ENCODE peak calls at places on chromosome 17, in five cellular contexts. A, J, Z, Y and U are unnamed samples.

GRCh38 chr17:37541880-37542675 is 52.4 kb downstream of the DUSP14 start:
- DNase-seq in A (peak; percentile 62), Y (no peak), Z (no peak), J (peak; percentile 79), U (peak; percentile 83)

GRCh38 chr17:41500131-41500911 is 5.1 kb downstream of the KRT13 start:
- DNase-seq in A (peak; percentile 38), J (peak; percentile 63), Y (peak; percentile 44), Z (no peak), U (peak; percentile 76)

GRCh38 chr17:27158390-27158789 is 135.5 kb upstream of the WSB1 start:
- DNase-seq in Z (no peak), J (no peak), A (no peak), Y (no peak), U (no peak)

GRCh38 chr17:34135841-34136240 is 119.2 kb upstream of the CCL2 start:
- DNase-seq in J (peak; percentile 64), A (no peak), Y (peak; percentile 33), Z (no peak), U (no peak)

GRCh38 chr17:7982666-7983065 is 19.7 kb upstream of the GUCY2D start:
- DNase-seq in A (no peak), J (no peak), Z (no peak), Y (no peak), U (peak; percentile 14)

GRCh38 chr17:35212668-35213067 is 18.5 kb upstream of the SLC35G3 start:
- DNase-seq in Y (no peak), A (no peak), Z (no peak), J (no peak), U (no peak)

GRCh38 chr17:36899250-36900129 is 37.8 kb upstream of the LHX1 start:
- DNase-seq in Z (no peak), J (peak; percentile 70), A (no peak), Y (no peak), U (no peak)

GRCh38 chr17:2749784-2750181 is 331 bp upstream of the CCDC92B start:
- DNase-seq in Y (peak; percentile 89), Z (peak; percentile 85), J (peak; percentile 85), A (peak; percentile 62), U (peak; percentile 57)

GRCh38 chr17:65074778-65075250 is 18.3 kb upstream of the GNA13 start:
- DNase-seq in A (peak; percentile 76), Y (no peak), Z (no peak), J (no peak), U (peak; percentile 68)

GRCh38 chr17:65173284-65173793 is 36.2 kb downstream of the RGS9 start:
- DNase-seq in Y (no peak), A (peak; percentile 94), Z (no peak), J (peak; percentile 39), U (peak; percentile 55)

GRCh38 chr17:77364941-77365583 is 224.3 kb downstream of the SEC14L1 start:
- DNase-seq in Z (no peak), A (no peak), Y (no peak), J (no peak), U (no peak)

GRCh38 chr17:77363821-77364361 is 223.1 kb downstream of the SEC14L1 start:
- DNase-seq in Y (no peak), A (peak; percentile 74), J (peak; percentile 60), Z (no peak), U (peak; percentile 58)

GRCh38 chr17:77364381-77364911 is 223.7 kb downstream of the SEC14L1 start:
- DNase-seq in A (no peak), Z (no peak), J (no peak), Y (no peak), U (no peak)

GRCh38 chr17:77358801-77359716 is 218.3 kb downstream of the SEC14L1 start:
- DNase-seq in Y (no peak), A (no peak), J (no peak), Z (no peak), U (no peak)

GRCh38 chr17:77361986-77362620 is 221.3 kb downstream of the SEC14L1 start:
- DNase-seq in Z (no peak), A (no peak), Y (no peak), J (no peak), U (no peak)
- H2BK120ac ChIP-seq in Z (peak overlapping the region; percentile 90), A (no peak overlapping the region), Y (no peak overlapping the region), J (no peak overlapping the region), U (peak overlapping the region; percentile 58)

DNA sequence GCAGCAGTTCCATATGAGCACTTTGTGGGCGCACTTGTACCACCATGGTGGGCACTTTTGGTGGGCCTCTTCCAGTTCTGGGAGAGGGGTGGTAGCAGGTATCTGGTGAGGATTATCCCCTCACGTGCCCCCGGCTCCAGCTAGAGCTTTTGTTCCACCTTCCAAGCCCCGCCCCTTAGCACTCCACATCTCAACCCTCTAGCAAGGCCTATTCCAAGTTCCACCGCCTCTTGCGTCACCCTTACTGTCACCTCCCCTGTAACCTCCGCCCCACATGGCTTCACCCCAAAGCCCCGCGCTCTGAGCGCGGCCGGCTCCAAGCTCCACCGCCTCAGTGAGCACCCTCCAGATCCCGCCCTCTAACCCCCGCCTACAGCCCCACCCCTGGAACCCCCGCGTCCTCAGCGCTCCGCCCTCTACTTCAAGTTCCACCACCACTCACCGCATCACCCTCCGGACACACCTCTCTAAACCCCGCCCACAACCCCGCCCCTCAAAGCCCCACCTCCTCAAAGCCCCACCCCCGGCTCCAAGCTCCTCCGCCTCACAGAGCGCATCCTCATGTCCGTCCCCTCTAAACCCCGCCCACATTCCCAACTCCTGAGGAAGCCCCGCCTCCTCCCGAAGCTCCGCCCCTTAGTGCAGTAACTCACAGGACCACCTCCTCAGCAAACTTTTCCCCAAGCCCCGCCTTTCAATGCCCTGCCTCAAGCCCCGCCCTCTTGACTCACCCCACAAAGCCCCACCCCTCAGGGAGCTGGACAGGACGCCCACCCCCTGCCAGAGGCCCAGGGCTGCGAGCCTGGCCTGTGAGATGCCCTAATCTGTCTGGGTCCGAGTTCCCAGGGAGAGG is 11.1 kb downstream of the SCN4A start:
- DNase-seq in Z (peak; percentile 97), A (peak; percentile 78), Y (peak; percentile 44), J (peak; percentile 98), U (peak; percentile 53)
- H2BK120ac ChIP-seq in Z (no peak overlapping the region), A (no peak overlapping the region), Y (no peak overlapping the region), J (no peak overlapping the region), U (no peak overlapping the region)

DNA sequence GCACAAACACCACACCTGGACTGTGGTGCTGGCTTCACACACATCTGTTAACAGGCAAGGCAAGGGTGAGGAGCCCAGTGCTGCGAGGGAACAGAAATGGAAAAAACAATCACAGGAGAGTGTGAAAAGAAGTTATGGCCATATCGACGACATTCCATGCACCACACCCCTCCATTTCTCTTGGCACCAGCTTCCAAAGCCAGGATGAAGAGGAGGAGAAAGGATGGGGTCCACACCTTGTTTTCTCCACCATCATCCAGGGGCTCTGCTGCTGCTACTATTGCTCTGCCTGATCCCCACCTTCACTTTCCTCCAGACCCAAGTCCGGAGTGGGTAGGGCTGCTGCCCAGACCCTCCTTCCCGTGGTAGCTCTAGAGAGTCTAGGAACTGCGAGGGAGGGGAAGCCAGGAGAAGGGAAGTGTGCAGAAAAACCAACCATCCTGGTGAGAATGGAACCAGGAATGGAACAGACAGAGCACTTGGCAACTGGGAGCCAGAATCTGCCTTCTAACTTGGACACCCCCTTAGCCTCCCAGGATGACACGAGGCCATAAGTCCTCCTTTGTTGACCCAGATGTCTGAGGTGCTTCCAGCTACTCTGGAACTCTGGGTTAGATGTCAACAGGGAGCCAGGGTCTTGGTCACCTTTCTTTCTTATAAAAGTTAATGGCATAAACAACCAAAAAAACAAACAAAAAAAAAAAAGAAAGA is 1.2 kb upstream of the PROCA1 start:
- DNase-seq in Z (no peak), A (no peak), J (no peak), Y (no peak), U (no peak)
- H2BK120ac ChIP-seq in Z (no peak overlapping the region), A (peak overlapping the region; percentile 42), J (no peak overlapping the region), Y (no peak overlapping the region), U (no peak overlapping the region)

GRCh38 chr17:43079578-43080302 is 45.4 kb downstream of the BRCA1 start:
- DNase-seq in Z (no peak), J (no peak), Y (no peak), A (no peak), U (no peak)
- H2BK120ac ChIP-seq in Z (no peak overlapping the region), J (no peak overlapping the region), Y (no peak overlapping the region), A (no peak overlapping the region), U (no peak overlapping the region)

GRCh38 chr17:45426561-45426960 is 6.1 kb downstream of the ARHGAP27 start:
- DNase-seq in A (no peak), Y (no peak), J (no peak), Z (no peak), U (no peak)
- H2BK120ac ChIP-seq in A (peak overlapping the region; percentile 11), Y (no peak overlapping the region), J (no peak overlapping the region), Z (no peak overlapping the region), U (no peak overlapping the region)

DNA sequence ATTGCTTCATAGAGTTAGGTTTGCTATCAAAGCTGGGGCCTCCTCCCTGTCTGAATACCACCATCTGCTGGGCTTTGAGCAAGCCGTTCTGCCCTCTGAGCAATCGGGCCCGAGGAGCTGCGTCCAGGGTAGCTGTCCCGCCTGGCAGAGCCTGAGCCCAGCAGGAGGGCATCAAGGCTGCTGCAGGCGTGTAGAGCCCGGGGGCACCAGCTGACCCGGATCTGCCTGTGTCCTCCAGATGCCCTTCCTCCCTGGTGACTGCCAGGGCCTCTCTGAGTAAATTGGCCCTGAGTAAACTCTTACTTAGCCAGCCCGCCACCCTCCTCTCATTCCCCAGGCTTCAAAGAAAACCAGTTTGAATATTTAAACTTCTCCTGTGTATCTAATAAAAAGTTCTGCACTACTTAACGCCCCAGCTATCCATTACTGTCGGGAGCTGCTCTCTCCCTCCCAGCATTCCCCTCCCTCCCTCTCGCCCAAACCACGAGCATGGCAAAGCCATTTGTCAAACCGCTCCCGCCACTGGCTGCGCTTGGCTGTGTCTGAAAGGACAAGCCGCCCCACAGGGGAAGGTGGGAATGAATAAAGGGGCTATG is 16.4 kb downstream of the CDK5RAP3 start:
- DNase-seq in Z (peak; percentile 54), J (peak; percentile 38), Y (no peak), A (no peak), U (no peak)
- H2BK120ac ChIP-seq in Z (no peak overlapping the region), J (no peak overlapping the region), Y (no peak overlapping the region), A (no peak overlapping the region), U (no peak overlapping the region)

GRCh38 chr17:57421393-57421717 is 165.0 kb downstream of the MSI2 start:
- DNase-seq in Y (no peak), J (no peak), A (no peak), Z (no peak), U (no peak)
- H2BK120ac ChIP-seq in Y (no peak overlapping the region), J (no peak overlapping the region), A (no peak overlapping the region), Z (no peak overlapping the region), U (no peak overlapping the region)

GRCh38 chr17:10096556-10096955 is 101.8 kb downstream of the GAS7 start:
- DNase-seq in J (no peak), Y (no peak), A (no peak), Z (no peak), U (no peak)
- H2BK120ac ChIP-seq in J (no peak overlapping the region), Y (no peak overlapping the region), A (no peak overlapping the region), Z (no peak overlapping the region), U (no peak overlapping the region)

GRCh38 chr17:47276444-47276843 is 22.8 kb downstream of the ITGB3 start:
- DNase-seq in Z (no peak), A (no peak), J (no peak), Y (no peak), U (no peak)
- H2BK120ac ChIP-seq in Z (no peak overlapping the region), A (peak overlapping the region; percentile 67), J (peak overlapping the region; percentile 51), Y (peak overlapping the region; percentile 70), U (peak overlapping the region; percentile 95)

GRCh38 chr17:40410082-40410481 is 7.6 kb downstream of the TOP2A start:
- DNase-seq in Z (no peak), A (no peak), Y (no peak), J (no peak), U (no peak)
- H2BK120ac ChIP-seq in Z (no peak overlapping the region), A (no peak overlapping the region), Y (no peak overlapping the region), J (no peak overlapping the region), U (no peak overlapping the region)